ENCODE peak calls at places on chromosomes 11 and 22, in five cellular contexts. N is GM23248, E is A549, X is heart right ventricle, H is ovary. Z is an unnamed sample. For H3K9me3 and H3K4me1, the result is how much of the 10 kb centered on the place peaks cover.

GRCh38 chr22:44024288-44024908 is at the start of gene PARVB:
- DNase-seq in N (peak), X (no peak), E (peak), H (peak), Z (peak)

GRCh38 chr11:126149759-126150236 is 61.7 kb downstream of the RPUSD4 start:
- DNase-seq in H (peak), N (no peak), X (no peak), E (no peak), Z (peak)

GRCh38 chr11:121374286-121374985 is 77.7 kb upstream of the SORL1 start:
- DNase-seq in E (no peak), N (no peak), H (no peak), X (no peak), Z (no peak)

GRCh38 chr11:74570266-74571061 is 21.9 kb upstream of the POLD3 start:
- DNase-seq in X (peak), N (peak), H (peak), E (peak), Z (peak)

GRCh38 chr11:62054484-62055121 is 69.2 kb upstream of the INCENP start:
- DNase-seq in H (no peak), X (no peak), N (peak), E (peak), Z (no peak)

GRCh38 chr11:17298302-17298701 is 21.8 kb downstream of the NUCB2 start:
- DNase-seq in E (no peak), X (no peak), H (no peak), N (no peak), Z (no peak)

GRCh38 chr11:1740786-1741530 is 9.4 kb downstream of the IFITM10 start:
- DNase-seq in H (no peak), E (no peak), N (no peak), X (no peak), Z (no peak)

GRCh38 chr11:123202155-123202714 is 7.2 kb upstream of the CLMP start:
- DNase-seq in E (no peak), N (peak), X (peak), H (no peak), Z (peak)

GRCh38 chr11:64245797-64246623 is 733 bp downstream of the PPP1R14B start:
- DNase-seq in H (peak), E (peak), X (peak), N (peak), Z (peak)

GRCh38 chr11:134915881-134916280 is 503.8 kb upstream of the B3GAT1 start:
- DNase-seq in E (no peak), X (no peak), N (no peak), H (no peak), Z (no peak)

GRCh38 chr11:65588199-65589054 is 7.2 kb downstream of the KCNK7 start:
- DNase-seq in N (peak), H (peak), X (peak), E (peak), Z (peak)

GRCh38 chr11:116404143-116404800 is 368.5 kb downstream of the BUD13 start:
- DNase-seq in H (no peak), X (no peak), E (no peak), N (no peak), Z (no peak)

GRCh38 chr11:26993965-26994446 is at the start of gene FIBIN:
- DNase-seq in E (no peak), X (peak), N (peak), H (peak), Z (peak)

GRCh38 chr11:11038339-11039248 is 180.7 kb upstream of the ZBED5 start:
- DNase-seq in N (no peak), X (no peak), E (no peak), H (no peak), Z (no peak)

GRCh38 chr11:108733479-108734116 is 68.7 kb downstream of the DDX10 start:
- DNase-seq in E (no peak), N (peak), X (no peak), H (no peak), Z (no peak)

GRCh38 chr11:122601131-122602125 is 54.1 kb upstream of the UBASH3B start:
- DNase-seq in H (no peak), X (no peak), N (peak), E (peak), Z (peak)

GRCh38 chr11:72864692-72865655 is 50.8 kb downstream of the ATG16L2 start:
- DNase-seq in H (no peak), E (no peak), N (peak), X (peak), Z (no peak)

GRCh38 chr11:4027746-4028145 is 66.9 kb upstream of the RRM1 start:
- DNase-seq in N (no peak), H (no peak), X (no peak), E (no peak), Z (no peak)

GRCh38 chr11:2266586-2267305 is 3.6 kb downstream of the ASCL2 start:
- DNase-seq in N (no peak), H (peak), X (no peak), E (no peak), Z (no peak)

GRCh38 chr22:35457729-35458546 is 58.0 kb downstream of the MCM5 start:
- DNase-seq in E (no peak), N (peak), H (no peak), X (no peak), Z (no peak)

GRCh38 chr22:37568448-37569008 is 8.2 kb downstream of the CDC42EP1 start:
- DNase-seq in X (no peak), H (no peak), E (no peak), N (no peak), Z (no peak)

GRCh38 chr11:125376117-125376516 is 119.9 kb downstream of the FEZ1 start:
- DNase-seq in H (peak), X (peak), N (peak), E (no peak), Z (peak)

GRCh38 chr11:82547163-82547560 is 186.5 kb downstream of the FAM181B start:
- DNase-seq in N (no peak), H (no peak), E (no peak), X (no peak), Z (no peak)

GRCh38 chr11:32259641-32260081 is 168.8 kb downstream of the RCN1 start:
- DNase-seq in E (peak), H (no peak), N (peak), X (peak), Z (peak)

GRCh38 chr11:117180661-117181585 is 2.4 kb downstream of the SIDT2 start:
- DNase-seq in N (peak), H (peak), X (peak), E (peak), Z (peak)

GRCh38 chr11:111561801-111562325 is 21.3 kb downstream of the LAYN start:
- DNase-seq in X (no peak), H (no peak), E (peak), N (peak), Z (peak)
- H3K4me3 ChIP-seq in X (no peak), H (no peak), E (no peak), N (no peak), Z (no peak)

DNA sequence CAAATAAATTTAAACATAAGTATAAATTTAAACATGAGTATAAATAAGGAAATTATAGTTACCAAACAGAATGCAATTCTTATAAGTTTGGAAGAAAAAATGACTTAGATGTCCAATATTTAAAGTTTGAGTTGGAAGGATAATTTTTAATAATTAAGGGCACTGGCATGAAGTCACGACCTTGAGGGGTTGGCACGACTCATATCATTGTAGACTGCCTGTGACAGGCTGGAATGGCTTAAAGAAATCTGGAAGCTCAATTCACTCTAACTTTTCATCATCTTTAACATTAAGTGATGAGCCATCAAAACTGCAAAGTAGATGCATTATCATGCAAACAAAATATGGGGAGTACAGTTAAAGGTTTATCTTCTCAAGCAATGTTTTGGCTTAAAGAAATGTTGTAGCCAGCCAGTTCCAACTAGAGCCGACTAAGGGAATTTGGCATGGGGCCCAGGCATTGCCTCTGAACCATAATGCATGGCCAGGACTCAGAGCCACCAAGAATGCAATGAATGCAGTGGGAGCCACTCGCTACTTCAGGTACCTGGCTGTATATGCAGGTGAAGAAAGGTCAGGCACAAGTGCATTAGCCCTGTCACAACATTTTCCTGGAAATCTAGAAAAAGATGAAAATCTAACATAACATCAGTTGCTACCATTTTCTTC is 33.4 kb downstream of the PGR start:
- DNase-seq in N (peak), E (no peak), H (peak), X (peak), Z (peak)
- H3K9me3 ChIP-seq in N (under half), E (under half), H (under half), X (under half), Z (under half)

GRCh38 chr22:23786261-23786710 is 480 bp upstream of the SMARCB1 start:
- DNase-seq in X (no peak), H (peak), E (no peak), N (no peak), Z (no peak)
- H3K4me1 ChIP-seq in X (under half), H (under half), E (under half), N (under half), Z (under half)

GRCh38 chr11:119320593-119321524 is 3.9 kb upstream of the MCAM start:
- DNase-seq in E (peak), H (peak), X (peak), N (peak), Z (peak)
- H3K4me3 ChIP-seq in E (peak), H (peak), X (peak), N (peak), Z (peak)

Z was measured in cardiac muscle cell.